ENCODE peak calls at places on chromosomes 5 and 9, in four cellular contexts. X is A549, B is K562, E is GM12878. P is an unnamed sample.

GRCh38 chr5:141662028-141662427 is 10.8 kb upstream of the FCHSD1 start:
- DNase-seq in X (no peak), E (no peak), B (no peak), P (no peak)

GRCh38 chr5:74378464-74378863 is 262.1 kb downstream of the ENC1 start:
- DNase-seq in X (no peak), B (no peak), E (no peak), P (peak; percentile 60)

GRCh38 chr5:144142030-144142825 is 28.2 kb downstream of the YIPF5 start:
- DNase-seq in X (peak; percentile 60), E (peak; percentile 25), B (no peak), P (peak; percentile 67)

GRCh38 chr9:114159562-114160145 is 4.3 kb downstream of the COL27A1 start:
- DNase-seq in X (no peak), E (no peak), B (no peak), P (no peak)

GRCh38 chr5:68285857-68286611 is 70.5 kb downstream of the PIK3R1 start:
- DNase-seq in X (peak; percentile 61), B (peak; percentile 22), E (no peak), P (peak; percentile 65)

GRCh38 chr5:68817696-68818695 is 275.8 kb upstream of the SLC30A5 start:
- DNase-seq in X (no peak), B (no peak), E (no peak), P (no peak)

GRCh38 chr9:127706836-127707241 is at the start of gene CFAP157:
- DNase-seq in B (no peak), X (peak; percentile 44), E (no peak), P (no peak)

GRCh38 chr5:167906209-167906853 is 385.1 kb upstream of the WWC1 start:
- DNase-seq in X (no peak), B (no peak), E (no peak), P (no peak)

GRCh38 chr9:128309551-128309950 is 12.7 kb downstream of the TRUB2 start:
- DNase-seq in X (no peak), E (no peak), B (no peak), P (no peak)

GRCh38 chr9:37968228-37968672 is 64.3 kb upstream of the SLC25A51 start:
- DNase-seq in X (peak; percentile 73), E (no peak), B (peak; percentile 74), P (peak; percentile 63)

GRCh38 chr5:68500828-68501227 is 285.3 kb downstream of the PIK3R1 start:
- DNase-seq in B (no peak), E (no peak), X (no peak), P (no peak)

GRCh38 chr5:112174959-112175594 is 244.0 kb downstream of the EPB41L4A start:
- DNase-seq in X (peak; percentile 63), E (no peak), B (peak; percentile 66), P (peak; percentile 26)

GRCh38 chr9:70478963-70479641 is 64.6 kb upstream of the KLF9 start:
- DNase-seq in B (no peak), E (no peak), X (no peak), P (peak; percentile 68)

GRCh38 chr5:10452768-10453331 is 11.2 kb downstream of the ROPN1L start:
- DNase-seq in E (peak; percentile 62), B (peak; percentile 68), X (peak; percentile 91), P (peak; percentile 95)

GRCh38 chr5:110807174-110807573 is 68.4 kb downstream of the SLC25A46 start:
- DNase-seq in B (no peak), E (no peak), X (no peak), P (peak; percentile 19)

GRCh38 chr9:136854113-136854841 is 2.1 kb downstream of the MAMDC4 start:
- DNase-seq in E (no peak), X (no peak), B (no peak), P (no peak)

GRCh38 chr5:122332589-122333555 is 20.8 kb downstream of the SNCAIP start:
- DNase-seq in X (no peak), E (no peak), B (no peak), P (no peak)

GRCh38 chr5:159993194-159993593 is 15.7 kb upstream of the TTC1 start:
- DNase-seq in X (no peak), B (no peak), E (no peak), P (no peak)

GRCh38 chr5:88792144-88792840 is 90.7 kb downstream of the MEF2C start:
- DNase-seq in X (no peak), E (no peak), B (no peak), P (peak; percentile 69)

GRCh38 chr9:16150938-16151650 is 598.3 kb downstream of the CCDC171 start:
- DNase-seq in E (peak; percentile 24), B (no peak), X (no peak), P (no peak)
- TF ChIP-seq ELK1 in E (no peak), B (no peak), X (no peak), P (no peak)

GRCh38 chr5:166746506-166746905 is 1544.9 kb upstream of the WWC1 start:
- DNase-seq in B (no peak), X (no peak), E (no peak), P (no peak)
- TF ChIP-seq ELK1 in B (no peak), X (no peak), E (no peak), P (no peak)

DNA sequence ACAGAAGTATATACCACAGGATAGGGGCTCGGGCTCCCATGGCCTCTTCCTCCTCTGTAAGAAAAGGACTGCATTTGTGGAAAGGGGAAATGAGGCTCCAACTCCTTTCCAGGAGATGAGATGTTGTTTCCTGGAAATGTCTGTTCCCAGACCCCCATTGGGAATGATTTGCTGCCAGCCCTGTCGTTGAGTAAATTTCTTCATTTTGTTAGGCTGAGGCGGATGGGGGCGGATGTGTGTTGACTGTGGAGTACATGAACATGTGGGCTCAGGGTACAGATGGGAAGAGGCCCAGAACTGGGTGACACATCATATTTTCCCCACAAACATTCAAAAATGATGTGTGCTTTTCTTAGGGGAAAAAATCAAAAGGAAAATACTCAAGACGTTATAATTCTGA is 28.8 kb upstream of the TNFAIP8 start:
- DNase-seq in B (no peak), X (no peak), E (no peak), P (peak; percentile 55)
- TF ChIP-seq ELK1 in B (no peak), X (no peak), E (no peak), P (no peak)

GRCh38 chr5:90932052-90932699 is 373.6 kb downstream of the ADGRV1 start:
- DNase-seq in X (peak; percentile 80), E (peak; percentile 12), B (peak; percentile 52), P (peak; percentile 70)
- TF ChIP-seq ELK1 in X (no peak), E (no peak), B (no peak), P (no peak)

P was measured in IMR-90.